ENCODE peak calls at places on chromosomes 6 and 20, in nine cellular contexts. O, J, P, E, R, H, A, I and C are unnamed samples.
A peak's percentile ranks its signal among the peaks of the same experiment; 100 is the strongest.

GRCh38 chr6:135144678-135145508 is 36.2 kb upstream of the MYB start:
- DNase-seq in A (peak; percentile 14), P (peak; percentile 24), R (peak; percentile 74), E (no peak), O (no peak), I (no peak), J (no peak), H (no peak), C (no peak)

GRCh38 chr20:4112490-4113420 is 97.4 kb upstream of the RNF24 start:
- DNase-seq in J (peak; percentile 57), I (peak; percentile 53), H (no peak), A (peak; percentile 56), O (peak; percentile 64), R (no peak), P (no peak), E (no peak), C (peak; percentile 17)

GRCh38 chr6:153170511-153170910 is 39.4 kb upstream of the RGS17 start:
- DNase-seq in A (no peak), I (no peak), O (no peak), J (no peak), P (no peak), H (no peak), R (no peak), E (no peak), C (no peak)

GRCh38 chr6:143247586-143247985 is 186.9 kb downstream of the AIG1 start:
- DNase-seq in R (no peak), O (no peak), J (no peak), A (no peak), H (no peak), I (no peak), P (no peak), E (no peak), C (no peak)

GRCh38 chr6:87837876-87838275 is 135.8 kb upstream of the AKIRIN2 start:
- DNase-seq in O (no peak), A (no peak), H (no peak), E (no peak), I (no peak), R (no peak), J (no peak), P (no peak), C (no peak)

GRCh38 chr6:149854532-149854931 is 9.6 kb downstream of the LRP11 start:
- DNase-seq in H (no peak), A (peak; percentile 21), E (no peak), R (no peak), P (no peak), O (no peak), I (peak; percentile 52), J (peak; percentile 70), C (no peak)

GRCh38 chr6:35733633-35734032 is 3.2 kb upstream of the ARMC12 start:
- DNase-seq in J (no peak), E (no peak), I (no peak), O (no peak), P (no peak), H (no peak), A (no peak), R (no peak), C (no peak)

GRCh38 chr6:124524821-124525220 is 437.4 kb upstream of the RNF217 start:
- DNase-seq in O (no peak), I (no peak), J (no peak), H (no peak), P (no peak), A (no peak), E (no peak), R (no peak), C (no peak)

GRCh38 chr6:100185615-100186014 is 191.6 kb upstream of the MCHR2 start:
- DNase-seq in J (no peak), I (no peak), E (no peak), A (no peak), P (no peak), R (no peak), H (no peak), O (no peak), C (no peak)

GRCh38 chr20:39112196-39112743 is 150.1 kb downstream of the DHX35 start:
- DNase-seq in O (peak; percentile 43), H (peak; percentile 8), A (peak; percentile 64), I (peak; percentile 51), P (no peak), R (peak; percentile 38), J (no peak), E (no peak), C (peak; percentile 19)

GRCh38 chr6:6968357-6968730 is 139.4 kb upstream of the RREB1 start:
- DNase-seq in A (no peak), O (no peak), R (no peak), H (no peak), P (no peak), I (no peak), E (no peak), J (no peak), C (no peak)

GRCh38 chr6:92263864-92264263 is 1155.5 kb downstream of the EPHA7 start:
- DNase-seq in J (no peak), E (no peak), H (no peak), R (no peak), I (no peak), P (no peak), A (no peak), O (no peak), C (no peak)

GRCh38 chr6:157990321-157991066 is 8.8 kb downstream of the SYNJ2 start:
- DNase-seq in P (peak; percentile 17), J (no peak), A (peak; percentile 21), R (peak; percentile 30), I (peak; percentile 16), E (no peak), H (peak; percentile 30), O (no peak), C (peak; percentile 45)

GRCh38 chr6:79467716-79468115 is 69.5 kb downstream of the LCA5 start:
- DNase-seq in H (no peak), O (no peak), I (no peak), R (no peak), E (no peak), J (no peak), A (no peak), P (no peak), C (no peak)

GRCh38 chr20:25025091-25025861 is 32.7 kb downstream of the ACSS1 start:
- DNase-seq in P (no peak), E (no peak), A (no peak), H (no peak), J (no peak), I (peak; percentile 16), R (no peak), O (no peak), C (no peak)

GRCh38 chr20:22680031-22680740 is 95.8 kb upstream of the FOXA2 start:
- DNase-seq in A (no peak), J (no peak), E (no peak), R (no peak), I (no peak), P (no peak), O (no peak), H (no peak), C (no peak)

GRCh38 chr6:107561325-107561724 is 71.4 kb downstream of the SOBP start:
- DNase-seq in I (peak; percentile 62), P (no peak), O (peak; percentile 71), H (no peak), R (no peak), E (no peak), A (no peak), J (no peak), C (no peak)

GRCh38 chr6:162124710-162125435 is 602.7 kb downstream of the PRKN start:
- DNase-seq in I (no peak), J (no peak), P (no peak), O (no peak), A (no peak), R (no peak), E (no peak), H (no peak), C (no peak)

GRCh38 chr6:145070791-145071190 is 664.5 kb downstream of the EPM2A start:
- DNase-seq in O (no peak), I (no peak), A (no peak), J (no peak), P (no peak), E (no peak), R (no peak), H (no peak), C (no peak)

GRCh38 chr6:100504786-100505737 is 40.3 kb upstream of the SIM1 start:
- DNase-seq in E (no peak), J (no peak), H (no peak), P (no peak), O (no peak), I (no peak), A (peak; percentile 64), R (no peak), C (no peak)

GRCh38 chr6:150992682-150993081 is 127.2 kb downstream of the MTHFD1L start:
- DNase-seq in R (no peak), H (no peak), J (no peak), O (no peak), I (no peak), E (no peak), P (no peak), A (no peak), C (no peak)

GRCh38 chr6:150196942-150197745 is 54.3 kb downstream of the PPP1R14C start:
- DNase-seq in I (no peak), E (no peak), P (no peak), O (no peak), J (no peak), H (no peak), A (no peak), R (no peak), C (no peak)

GRCh38 chr6:1267057-1267732 is 44.7 kb upstream of the FOXQ1 start:
- DNase-seq in P (no peak), E (no peak), I (no peak), R (no peak), J (no peak), O (no peak), H (no peak), A (peak; percentile 81), C (no peak)

GRCh38 chr6:92109256-92109655 is 1310.1 kb downstream of the EPHA7 start:
- DNase-seq in E (no peak), H (no peak), J (peak; percentile 42), A (no peak), I (no peak), R (no peak), O (no peak), P (no peak), C (no peak)

GRCh38 chr6:72954736-72955135 is 270.6 kb downstream of the KHDC1L start:
- DNase-seq in E (no peak), H (no peak), P (no peak), R (no peak), I (no peak), A (no peak), J (no peak), O (no peak), C (no peak)

GRCh38 chr20:63167918-63168520 is 47.9 kb downstream of the YTHDF1 start:
- DNase-seq in A (no peak), R (no peak), E (no peak), H (no peak), I (no peak), O (no peak), J (no peak), P (no peak), C (no peak)

GRCh38 chr6:40286721-40287120 is 300.4 kb downstream of the LRFN2 start:
- DNase-seq in H (no peak), I (no peak), O (no peak), R (no peak), J (no peak), E (no peak), A (no peak), P (no peak), C (no peak)

GRCh38 chr20:48153523-48153922 is 368.2 kb upstream of the SULF2 start:
- DNase-seq in J (no peak), R (peak; percentile 27), I (no peak), A (no peak), E (no peak), O (no peak), H (no peak), P (no peak), C (no peak)

GRCh38 chr6:100257661-100258395 is 206.9 kb downstream of the SIM1 start:
- DNase-seq in O (no peak), J (no peak), P (no peak), E (no peak), H (no peak), R (peak; percentile 1), I (no peak), A (peak; percentile 30), C (no peak)

GRCh38 chr20:23050847-23051627 is 1.6 kb upstream of the THBD start:
- DNase-seq in R (no peak), E (no peak), J (peak; percentile 90), O (peak; percentile 91), H (peak; percentile 47), P (no peak), A (peak; percentile 51), I (peak; percentile 89), C (peak; percentile 44)

GRCh38 chr6:139391709-139392108 is 17.3 kb upstream of the CITED2 start:
- DNase-seq in E (no peak), A (no peak), J (no peak), H (no peak), R (no peak), I (no peak), P (no peak), O (no peak), C (no peak)